ENCODE peak calls at places on chromosomes 3 and 15, in five cellular contexts. One of them, this sample, is unnamed.
A peak's percentile ranks its signal among the peaks of the same experiment; 100 is the strongest.

GRCh38 chr15:61389334-61390028 is 160.4 kb upstream of the RORA start:
- DNase-seq in mesothelial cell of epicardium: no peak
- DNase-seq in body of pancreas: no peak
- DNase-seq in CD4-positive, alpha-beta T cell: no peak
- DNase-seq in Calu3: no peak
- DNase-seq in this sample: no peak

GRCh38 chr3:138043266-138044029 is 33.5 kb downstream of the CLDN18 start:
- DNase-seq in body of pancreas: no peak
- DNase-seq in CD4-positive, alpha-beta T cell: no peak
- DNase-seq in mesothelial cell of epicardium: no peak
- DNase-seq in Calu3: no peak
- DNase-seq in this sample: no peak

GRCh38 chr3:152458725-152459515 is 190.2 kb downstream of the MBNL1 start:
- DNase-seq in mesothelial cell of epicardium: no peak
- DNase-seq in CD4-positive, alpha-beta T cell: no peak
- DNase-seq in Calu3: no peak
- DNase-seq in body of pancreas: no peak
- DNase-seq in this sample: no peak

GRCh38 chr3:122589297-122589696 is 11.8 kb downstream of the PARP15 start:
- DNase-seq in Calu3: no peak
- DNase-seq in mesothelial cell of epicardium: no peak
- DNase-seq in CD4-positive, alpha-beta T cell: no peak
- DNase-seq in body of pancreas: no peak
- DNase-seq in this sample: no peak

GRCh38 chr3:136882575-136882974 is 20.6 kb downstream of the NCK1 start:
- DNase-seq in Calu3: no peak
- DNase-seq in CD4-positive, alpha-beta T cell: no peak
- DNase-seq in body of pancreas: no peak
- DNase-seq in mesothelial cell of epicardium: no peak
- DNase-seq in this sample: no peak

GRCh38 chr3:143771939-143772338 is 76.3 kb downstream of the SLC9A9 start:
- DNase-seq in Calu3: no peak
- DNase-seq in body of pancreas: no peak
- DNase-seq in mesothelial cell of epicardium: no peak
- DNase-seq in CD4-positive, alpha-beta T cell: no peak
- DNase-seq in this sample: no peak

GRCh38 chr15:64144565-64145281 is 6.8 kb upstream of the SNX22 start:
- DNase-seq in mesothelial cell of epicardium: no peak
- DNase-seq in Calu3: no peak
- DNase-seq in body of pancreas: no peak
- DNase-seq in CD4-positive, alpha-beta T cell: no peak
- DNase-seq in this sample: no peak

GRCh38 chr3:129769616-129770015 is 123.9 kb downstream of the TMCC1 start:
- DNase-seq in mesothelial cell of epicardium: no peak
- DNase-seq in CD4-positive, alpha-beta T cell: no peak
- DNase-seq in body of pancreas: no peak
- DNase-seq in Calu3: no peak
- DNase-seq in this sample: no peak

GRCh38 chr3:174945951-174946350 is 86.8 kb downstream of the NAALADL2 start:
- DNase-seq in Calu3: no peak
- DNase-seq in CD4-positive, alpha-beta T cell: no peak
- DNase-seq in mesothelial cell of epicardium: no peak
- DNase-seq in body of pancreas: no peak
- DNase-seq in this sample: no peak

GRCh38 chr15:62579842-62580241 is 414.8 kb upstream of the C2CD4B start:
- DNase-seq in CD4-positive, alpha-beta T cell: no peak
- DNase-seq in Calu3: no peak
- DNase-seq in mesothelial cell of epicardium: no peak
- DNase-seq in body of pancreas: no peak
- DNase-seq in this sample: no peak

GRCh38 chr3:149095487-149095886 is 9.2 kb upstream of the HLTF start:
- DNase-seq in CD4-positive, alpha-beta T cell: no peak
- DNase-seq in mesothelial cell of epicardium: no peak
- DNase-seq in body of pancreas: no peak
- DNase-seq in Calu3: no peak
- DNase-seq in this sample: no peak

GRCh38 chr3:33791477-33792166 is 6.8 kb upstream of the PDCD6IP start:
- DNase-seq in body of pancreas: peak; percentile 25
- DNase-seq in mesothelial cell of epicardium: no peak
- DNase-seq in CD4-positive, alpha-beta T cell: no peak
- DNase-seq in Calu3: no peak
- DNase-seq in this sample: no peak

GRCh38 chr3:116161570-116162290 is 283.6 kb downstream of the LSAMP start:
- DNase-seq in body of pancreas: no peak
- DNase-seq in CD4-positive, alpha-beta T cell: no peak
- DNase-seq in Calu3: no peak
- DNase-seq in mesothelial cell of epicardium: no peak
- DNase-seq in this sample: no peak

GRCh38 chr3:43971486-43971885 is 270.2 kb upstream of the TOPAZ1 start:
- DNase-seq in CD4-positive, alpha-beta T cell: no peak
- DNase-seq in mesothelial cell of epicardium: no peak
- DNase-seq in Calu3: no peak
- DNase-seq in body of pancreas: no peak
- DNase-seq in this sample: no peak

GRCh38 chr3:63625161-63625560 is 27.3 kb upstream of the SNTN start:
- DNase-seq in Calu3: peak; percentile 62
- DNase-seq in mesothelial cell of epicardium: no peak
- DNase-seq in CD4-positive, alpha-beta T cell: no peak
- DNase-seq in body of pancreas: peak; percentile 3
- DNase-seq in this sample: no peak

GRCh38 chr3:29335438-29335837 is 54.6 kb downstream of the RBMS3 start:
- DNase-seq in Calu3: peak; percentile 56
- DNase-seq in body of pancreas: peak; percentile 82
- DNase-seq in mesothelial cell of epicardium: peak; percentile 68
- DNase-seq in CD4-positive, alpha-beta T cell: no peak
- DNase-seq in this sample: no peak

GRCh38 chr3:55453871-55454496 is 33.1 kb downstream of the WNT5A start:
- DNase-seq in CD4-positive, alpha-beta T cell: no peak
- DNase-seq in mesothelial cell of epicardium: no peak
- DNase-seq in Calu3: no peak
- DNase-seq in body of pancreas: no peak
- DNase-seq in this sample: no peak

GRCh38 chr3:194537732-194538247 is 51.0 kb upstream of the ATP13A3 start:
- DNase-seq in mesothelial cell of epicardium: no peak
- DNase-seq in body of pancreas: peak; percentile 67
- DNase-seq in Calu3: peak; percentile 80
- DNase-seq in CD4-positive, alpha-beta T cell: no peak
- DNase-seq in this sample: no peak

GRCh38 chr3:185677146-185677829 is 91.2 kb downstream of the SENP2 start:
- DNase-seq in CD4-positive, alpha-beta T cell: no peak
- DNase-seq in body of pancreas: peak; percentile 49
- DNase-seq in Calu3: peak; percentile 83
- DNase-seq in mesothelial cell of epicardium: no peak
- DNase-seq in this sample: no peak

GRCh38 chr3:113035387-113035982 is 44.7 kb downstream of the GTPBP8 start:
- DNase-seq in CD4-positive, alpha-beta T cell: peak; percentile 9
- DNase-seq in body of pancreas: peak; percentile 48
- DNase-seq in Calu3: peak; percentile 65
- DNase-seq in mesothelial cell of epicardium: no peak
- DNase-seq in this sample: no peak

GRCh38 chr15:83372434-83372873 is 74.7 kb upstream of the SH3GL3 start:
- DNase-seq in mesothelial cell of epicardium: no peak
- DNase-seq in Calu3: no peak
- DNase-seq in body of pancreas: no peak
- DNase-seq in CD4-positive, alpha-beta T cell: no peak
- DNase-seq in this sample: no peak

GRCh38 chr15:59549339-59549807 is 62.2 kb upstream of the GCNT3 start:
- DNase-seq in Calu3: no peak
- DNase-seq in body of pancreas: no peak
- DNase-seq in CD4-positive, alpha-beta T cell: no peak
- DNase-seq in mesothelial cell of epicardium: no peak
- DNase-seq in this sample: no peak

GRCh38 chr3:178507507-178508442 is 28.5 kb upstream of the KCNMB2 start:
- DNase-seq in CD4-positive, alpha-beta T cell: no peak
- DNase-seq in mesothelial cell of epicardium: no peak
- DNase-seq in body of pancreas: peak; percentile 39
- DNase-seq in Calu3: no peak
- DNase-seq in this sample: no peak

GRCh38 chr15:26686547-26687187 is 86.2 kb downstream of the GABRB3 start:
- DNase-seq in CD4-positive, alpha-beta T cell: no peak
- DNase-seq in body of pancreas: no peak
- DNase-seq in mesothelial cell of epicardium: no peak
- DNase-seq in Calu3: no peak
- DNase-seq in this sample: no peak

GRCh38 chr15:26690778-26691177 is 82.1 kb downstream of the GABRB3 start:
- DNase-seq in CD4-positive, alpha-beta T cell: no peak
- DNase-seq in mesothelial cell of epicardium: no peak
- DNase-seq in Calu3: no peak
- DNase-seq in body of pancreas: no peak
- DNase-seq in this sample: no peak

DNA sequence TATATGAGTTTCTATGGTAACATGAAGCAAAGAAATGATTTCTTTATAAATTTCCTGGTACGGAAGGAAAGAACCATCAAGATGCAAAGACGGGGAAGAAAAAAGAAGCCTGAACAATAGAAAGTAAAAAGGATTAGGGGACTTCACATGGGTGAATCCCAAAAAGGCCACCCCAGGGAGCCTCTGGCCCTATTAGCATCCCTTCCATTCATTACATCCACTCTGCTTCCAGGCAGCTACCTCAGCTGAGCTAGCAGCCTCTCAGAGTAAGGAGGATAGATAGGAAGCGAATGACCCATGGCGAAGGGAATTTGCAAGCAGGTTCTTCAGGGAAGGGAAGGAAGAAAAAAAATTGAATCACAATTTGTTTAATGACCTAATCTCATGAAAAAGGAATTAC is 81.6 kb downstream of the GABRB3 start:
- DNase-seq in mesothelial cell of epicardium: no peak
- DNase-seq in CD4-positive, alpha-beta T cell: no peak
- DNase-seq in Calu3: no peak
- DNase-seq in body of pancreas: no peak
- DNase-seq in this sample: no peak
- TF ChIP-seq CTCF in mesothelial cell of epicardium: no peak
- TF ChIP-seq CTCF in CD4-positive, alpha-beta T cell: no peak
- TF ChIP-seq CTCF in Calu3: no peak
- TF ChIP-seq CTCF in body of pancreas: no peak
- TF ChIP-seq CTCF in this sample: no peak

GRCh38 chr3:168275662-168276061 is 179.9 kb upstream of the GOLIM4 start:
- DNase-seq in Calu3: no peak
- DNase-seq in mesothelial cell of epicardium: no peak
- DNase-seq in CD4-positive, alpha-beta T cell: no peak
- DNase-seq in body of pancreas: no peak
- DNase-seq in this sample: no peak

GRCh38 chr3:168272343-168272984 is 176.7 kb upstream of the GOLIM4 start:
- DNase-seq in Calu3: no peak
- DNase-seq in CD4-positive, alpha-beta T cell: no peak
- DNase-seq in body of pancreas: no peak
- DNase-seq in mesothelial cell of epicardium: no peak
- DNase-seq in this sample: no peak

GRCh38 chr3:168269019-168269418 is 173.3 kb upstream of the GOLIM4 start:
- DNase-seq in Calu3: no peak
- DNase-seq in CD4-positive, alpha-beta T cell: no peak
- DNase-seq in mesothelial cell of epicardium: no peak
- DNase-seq in body of pancreas: no peak
- DNase-seq in this sample: no peak

DNA sequence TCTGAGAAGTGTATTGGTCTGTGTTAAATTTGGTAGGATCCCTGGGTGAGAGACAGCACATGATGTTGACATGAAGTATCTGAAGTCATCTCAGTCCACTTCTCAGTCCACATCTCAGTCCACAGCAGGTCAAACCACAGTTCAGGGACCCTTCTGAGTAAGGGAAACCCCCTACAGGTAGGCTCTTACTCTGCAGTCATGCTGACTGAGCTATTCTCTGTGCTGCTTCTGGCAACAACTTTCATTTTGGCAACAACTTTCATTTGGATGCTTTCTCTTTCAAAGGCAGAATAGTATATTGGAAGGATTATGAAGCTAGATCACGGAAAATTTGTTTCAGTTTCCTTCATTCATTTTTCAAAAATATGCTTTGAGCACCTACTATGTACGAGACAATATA is 178.2 kb upstream of the GOLIM4 start:
- DNase-seq in body of pancreas: no peak
- DNase-seq in CD4-positive, alpha-beta T cell: no peak
- DNase-seq in mesothelial cell of epicardium: no peak
- DNase-seq in Calu3: no peak
- DNase-seq in this sample: no peak
- TF ChIP-seq CTCF in body of pancreas: no peak
- TF ChIP-seq CTCF in CD4-positive, alpha-beta T cell: no peak
- TF ChIP-seq CTCF in mesothelial cell of epicardium: no peak
- TF ChIP-seq CTCF in Calu3: no peak
- TF ChIP-seq CTCF in this sample: no peak

DNA sequence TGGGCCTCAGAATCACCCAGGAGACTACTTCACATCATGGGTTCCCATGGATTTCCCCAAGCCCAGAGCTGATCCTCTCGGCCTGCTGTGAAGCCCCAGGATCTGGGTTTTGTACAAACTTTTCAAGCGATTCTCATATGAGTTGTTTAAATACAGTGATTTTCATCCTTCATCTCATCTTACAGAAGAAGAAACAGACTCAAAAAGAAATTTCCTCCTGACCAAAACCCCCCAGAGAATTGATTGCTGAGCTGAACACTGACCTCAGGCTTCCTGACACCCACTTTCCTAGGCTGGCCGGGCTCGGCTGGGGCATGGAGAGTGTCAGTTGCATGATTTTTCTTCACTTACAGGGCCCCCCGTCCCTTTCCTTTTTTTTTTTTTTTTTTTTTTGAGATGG is 60.3 kb downstream of the BDH1 start:
- DNase-seq in Calu3: no peak
- DNase-seq in mesothelial cell of epicardium: no peak
- DNase-seq in CD4-positive, alpha-beta T cell: no peak
- DNase-seq in body of pancreas: no peak
- DNase-seq in this sample: no peak
- TF ChIP-seq CTCF in Calu3: no peak
- TF ChIP-seq CTCF in mesothelial cell of epicardium: no peak
- TF ChIP-seq CTCF in CD4-positive, alpha-beta T cell: no peak
- TF ChIP-seq CTCF in body of pancreas: no peak
- TF ChIP-seq CTCF in this sample: no peak

DNA sequence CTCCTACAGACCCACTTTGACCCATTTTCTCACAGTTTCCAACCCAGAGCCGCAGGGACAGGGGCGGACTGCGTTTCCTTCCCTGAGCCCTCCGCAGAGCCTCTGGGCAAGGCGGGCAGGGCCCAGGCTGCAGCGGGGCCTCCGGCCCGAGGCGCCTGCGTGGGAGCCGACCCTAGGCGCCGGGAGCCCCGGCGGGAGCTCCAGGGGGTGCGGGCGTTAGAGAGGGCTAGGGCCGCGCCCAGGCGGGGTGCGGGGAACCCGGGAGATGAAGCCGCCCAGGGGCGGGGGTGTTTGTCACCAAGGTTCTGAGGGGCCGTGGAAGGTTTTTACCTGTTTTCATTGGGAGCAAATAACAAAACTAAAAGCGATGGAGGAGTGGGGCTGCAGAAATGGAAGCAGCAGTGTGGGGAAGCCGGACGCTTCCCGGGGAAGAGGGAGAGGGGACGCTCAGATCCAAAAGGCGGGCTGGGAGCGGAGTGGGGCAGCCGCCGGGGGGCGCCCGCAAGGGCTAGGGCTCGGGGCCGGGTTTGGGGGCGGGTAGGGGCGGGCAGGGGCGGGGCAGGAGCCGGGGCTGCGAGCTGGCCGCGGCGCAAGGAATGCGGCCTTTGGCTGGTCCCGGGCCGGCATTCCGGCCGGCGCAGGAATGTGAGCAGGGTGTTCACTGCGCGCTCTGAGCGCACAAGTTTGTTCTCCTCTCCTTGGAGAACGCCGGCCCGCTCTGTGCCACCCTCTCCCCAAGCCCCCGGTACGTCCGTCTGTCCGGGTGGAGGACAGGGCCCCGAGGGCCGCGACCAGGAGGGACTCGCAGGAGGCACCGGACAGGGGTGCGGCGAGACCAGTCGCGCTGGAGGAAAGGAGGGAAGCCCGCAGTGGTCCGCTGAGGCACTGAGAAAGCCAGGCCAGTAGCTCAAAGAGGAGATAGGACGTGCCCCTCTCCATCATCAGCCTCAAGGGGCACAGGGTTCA is 61.1 kb downstream of the AMOTL2 start:
- DNase-seq in body of pancreas: peak; percentile 78
- DNase-seq in CD4-positive, alpha-beta T cell: no peak
- DNase-seq in Calu3: peak; percentile 91
- DNase-seq in mesothelial cell of epicardium: peak; percentile 73
- DNase-seq in this sample: no peak
- TF ChIP-seq CTCF in body of pancreas: peak; percentile 32
- TF ChIP-seq CTCF in CD4-positive, alpha-beta T cell: no peak
- TF ChIP-seq CTCF in Calu3: peak; percentile 79
- TF ChIP-seq CTCF in mesothelial cell of epicardium: peak; percentile 32
- TF ChIP-seq CTCF in this sample: no peak

This sample was measured in activated B cell treated with CpG ODN at 0.5 μM for 24 hours.